ENCODE peak calls at places on chromosomes 1 and 21, in six cellular contexts. W is IMR-90, H is neuronal stem cell, Q is mesenchymal stem cell, S is H9, K is H1. E is an unnamed sample.

GRCh38 chr1:45508295-45509151 is 8.4 kb downstream of the MMACHC start:
- DNase-seq in S (peak), H (no peak), W (no peak), Q (no peak), K (peak), E (peak)

GRCh38 chr1:156586323-156586722 is 5.3 kb upstream of the NAXE start:
- DNase-seq in Q (no peak), H (no peak), K (no peak), W (no peak), S (no peak), E (no peak)

GRCh38 chr1:37177230-37177864 is 143.0 kb upstream of the GRIK3 start:
- DNase-seq in H (no peak), S (peak), W (peak), K (peak), Q (no peak), E (peak)

GRCh38 chr1:153626929-153627796 is at the start of gene S100A13:
- DNase-seq in W (peak), S (peak), H (peak), K (peak), Q (peak), E (peak)

GRCh38 chr1:211753649-211754251 is 76.8 kb downstream of the LPGAT1 start:
- DNase-seq in K (no peak), H (no peak), W (no peak), Q (no peak), S (no peak), E (peak)

GRCh38 chr1:152535774-152536173 is 21.5 kb downstream of the CRCT1 start:
- DNase-seq in W (no peak), Q (no peak), S (no peak), K (no peak), H (no peak), E (no peak)

GRCh38 chr1:243325305-243325890 is 69.6 kb downstream of the SDCCAG8 start:
- DNase-seq in K (no peak), S (no peak), Q (peak), H (peak), W (peak), E (peak)

GRCh38 chr1:2003564-2004131 is at the start of gene CFAP74:
- DNase-seq in Q (peak), W (peak), H (peak), K (peak), S (peak), E (peak)

GRCh38 chr21:43829575-43830119 is 35.4 kb upstream of the AGPAT3 start:
- DNase-seq in W (no peak), Q (no peak), S (no peak), H (no peak), K (no peak), E (no peak)

GRCh38 chr1:78619029-78619428 is 1.2 kb upstream of the IFI44L start:
- DNase-seq in S (no peak), Q (no peak), H (no peak), W (no peak), K (no peak), E (no peak)

GRCh38 chr1:70264875-70265274 is 43.7 kb downstream of the SRSF11 start:
- DNase-seq in K (no peak), S (no peak), Q (no peak), W (no peak), H (no peak), E (peak)

GRCh38 chr21:45513003-45513706 is 29.1 kb downstream of the SLC19A1 start:
- DNase-seq in K (no peak), H (no peak), Q (no peak), W (no peak), S (no peak), E (no peak)

GRCh38 chr1:116019653-116020253 is 43.4 kb downstream of the SLC22A15 start:
- DNase-seq in S (no peak), H (no peak), W (no peak), K (no peak), Q (no peak), E (no peak)

GRCh38 chr1:1250828-1251284 is 4.3 kb upstream of the C1QTNF12 start:
- DNase-seq in Q (no peak), H (no peak), K (no peak), S (no peak), W (no peak), E (no peak)

GRCh38 chr1:48817505-48818114 is 40.9 kb upstream of the BEND5 start:
- DNase-seq in K (peak), Q (peak), W (peak), S (peak), H (peak), E (peak)

GRCh38 chr1:199157494-199157893 is 518.7 kb downstream of the PTPRC start:
- DNase-seq in W (peak), S (no peak), H (no peak), K (no peak), Q (peak), E (no peak)

GRCh38 chr1:219749370-219749769 is 136.5 kb upstream of the ZC3H11B start:
- DNase-seq in Q (no peak), K (no peak), S (no peak), H (no peak), W (no peak), E (no peak)

DNA sequence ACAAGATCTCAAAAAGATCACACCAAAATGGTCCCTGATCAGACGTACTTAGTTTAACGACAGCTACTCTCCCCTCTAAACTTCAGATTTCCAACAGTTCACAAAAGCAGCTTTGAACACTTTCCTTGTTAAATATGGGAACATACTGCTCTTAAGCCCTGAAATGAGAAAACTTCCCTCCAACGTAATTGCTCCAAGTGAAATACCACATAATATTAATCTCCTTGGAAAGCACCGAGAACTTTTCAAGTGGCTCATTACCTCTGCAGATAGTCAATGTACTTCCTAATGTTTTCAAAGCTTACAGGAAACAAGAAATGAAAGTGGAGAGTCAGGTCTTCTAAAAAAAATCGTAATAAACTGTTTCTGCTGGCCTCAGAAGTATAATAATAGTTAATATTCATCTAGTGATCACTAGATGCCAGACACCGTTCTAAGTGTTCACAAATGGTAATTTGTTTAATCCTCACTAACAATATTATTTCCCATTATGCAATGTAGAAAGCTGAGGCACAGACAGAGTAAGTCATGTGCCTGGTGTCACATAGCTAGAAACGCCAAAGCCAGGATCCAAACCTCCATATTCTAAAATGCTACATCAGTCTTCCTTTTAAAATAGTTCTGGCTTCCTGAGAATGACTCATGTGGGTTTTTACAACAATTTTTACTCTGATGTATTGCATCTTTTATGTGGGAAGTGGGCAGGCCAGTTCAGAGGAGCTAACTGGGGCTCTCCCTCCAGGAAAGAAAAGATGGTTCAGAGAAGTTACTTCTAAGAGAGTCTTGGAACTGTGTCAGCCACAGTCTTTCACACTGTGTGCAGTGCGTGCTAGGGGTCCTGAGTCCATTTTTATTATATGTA is 177.2 kb downstream of the PLPPR4 start:
- DNase-seq in W (peak), K (no peak), S (no peak), H (no peak), Q (peak), E (no peak)
- H2BK5ac ChIP-seq in W (no peak), K (no peak), S (no peak), H (no peak), Q (no peak), E (no peak)

GRCh38 chr1:225848044-225848955 is 33.9 kb downstream of the TMEM63A start:
- DNase-seq in Q (no peak), H (no peak), W (peak), K (no peak), S (peak), E (no peak)

GRCh38 chr1:225849905-225850304 is 32.3 kb downstream of the TMEM63A start:
- DNase-seq in H (no peak), S (peak), W (no peak), K (no peak), Q (no peak), E (no peak)

GRCh38 chr1:225852413-225853119 is 29.6 kb downstream of the TMEM63A start:
- DNase-seq in W (no peak), S (no peak), K (no peak), H (no peak), Q (no peak), E (no peak)

GRCh38 chr1:225851810-225852209 is 30.4 kb downstream of the TMEM63A start:
- DNase-seq in W (no peak), K (no peak), Q (no peak), H (no peak), S (no peak), E (no peak)

DNA sequence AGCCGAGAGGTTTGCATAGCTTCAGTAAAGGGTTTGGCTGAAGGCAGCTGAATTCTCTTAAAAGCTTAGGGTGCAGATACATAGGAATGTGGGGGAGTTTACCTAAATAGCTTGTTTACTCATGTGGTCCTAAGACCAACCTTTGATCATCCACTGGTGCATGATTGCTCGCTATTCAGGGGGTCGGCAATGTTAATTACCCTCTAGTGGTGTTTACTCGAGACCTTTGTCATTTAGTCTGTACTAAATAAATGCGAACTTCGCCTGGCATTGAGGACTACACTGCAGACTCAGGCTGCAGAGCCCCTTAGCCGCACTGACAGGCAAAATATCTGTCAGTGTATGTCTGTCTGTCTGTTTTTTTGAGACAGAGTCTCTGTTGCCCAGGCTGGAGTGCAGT is 31.8 kb downstream of the TMEM63A start:
- DNase-seq in K (no peak), Q (no peak), S (peak), W (no peak), H (no peak), E (no peak)
- H2BK15ac ChIP-seq in K (no peak), Q (no peak), S (no peak), W (no peak), H (no peak), E (no peak)

DNA sequence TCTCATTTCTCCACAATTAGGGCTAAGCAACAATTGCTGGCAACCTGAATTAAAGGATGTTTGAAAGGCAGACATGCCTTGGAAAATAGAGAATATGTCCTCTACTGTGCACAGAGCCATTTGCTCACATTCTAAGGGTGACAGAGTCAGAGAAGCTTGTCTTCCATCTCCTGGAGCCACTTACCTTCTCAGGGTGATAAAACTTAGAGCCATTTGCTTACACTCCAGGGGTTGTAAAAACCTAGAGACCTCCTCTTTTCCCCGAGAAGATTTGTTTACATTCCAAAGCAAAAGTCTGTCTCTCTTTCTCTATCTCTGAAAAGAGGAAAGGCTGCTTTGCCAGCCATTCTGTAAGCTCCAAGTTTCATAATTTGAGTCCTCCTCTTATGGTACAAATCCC is 61.3 kb downstream of the LBR start:
- DNase-seq in Q (peak), K (no peak), H (no peak), W (no peak), S (no peak), E (peak)
- H2BK5ac ChIP-seq in Q (no peak), K (no peak), H (no peak), W (no peak), S (no peak), E (no peak)

GRCh38 chr1:18874036-18874435 is 14.6 kb upstream of the TAS1R2 start:
- DNase-seq in K (no peak), Q (no peak), W (no peak), S (no peak), H (no peak), E (no peak)

GRCh38 chr1:18872071-18872611 is 12.7 kb upstream of the TAS1R2 start:
- DNase-seq in W (no peak), Q (no peak), K (no peak), H (no peak), S (no peak), E (no peak)

GRCh38 chr1:18870325-18870865 is 10.9 kb upstream of the TAS1R2 start:
- DNase-seq in K (no peak), W (no peak), S (no peak), Q (no peak), H (no peak), E (no peak)

GRCh38 chr1:18869847-18870246 is 10.4 kb upstream of the TAS1R2 start:
- DNase-seq in H (no peak), K (no peak), Q (no peak), S (no peak), W (no peak), E (no peak)

GRCh38 chr1:18871401-18872070 is 12.1 kb upstream of the TAS1R2 start:
- DNase-seq in W (no peak), H (no peak), Q (no peak), K (no peak), S (no peak), E (no peak)
- H2BK15ac ChIP-seq in W (no peak), H (no peak), Q (no peak), K (no peak), S (no peak), E (no peak)

GRCh38 chr1:204079608-204079999 is 6.7 kb downstream of the SOX13 start:
- DNase-seq in S (peak), K (peak), Q (no peak), H (no peak), W (no peak), E (peak)
- H2BK5ac ChIP-seq in S (peak), K (peak), Q (no peak), H (no peak), W (peak), E (peak)